ENCODE peak calls at places on chromosome 13, in seven cellular contexts. Z, B, I, Y, X, D and Q are unnamed samples.

GRCh38 chr13:81686877-81687276 is 1346.0 kb upstream of the SPRY2 start:
- DNase-seq in D (no peak), B (no peak), X (no peak), Y (no peak), Z (no peak), I (peak; percentile 1), Q (no peak)

GRCh38 chr13:101989798-101990350 is 412.0 kb downstream of the FGF14 start:
- DNase-seq in D (no peak), Y (no peak), Z (no peak), B (no peak), I (no peak), X (no peak), Q (no peak)

GRCh38 chr13:87779451-87779850 is 108.3 kb downstream of the SLITRK5 start:
- DNase-seq in Z (no peak), I (no peak), Y (no peak), D (no peak), X (no peak), B (no peak), Q (no peak)

GRCh38 chr13:114140131-114140908 is 7.9 kb upstream of the RASA3 start:
- DNase-seq in B (no peak), X (no peak), Y (no peak), D (no peak), I (no peak), Z (no peak), Q (no peak)

GRCh38 chr13:27053902-27054595 is 117.6 kb downstream of the USP12 start:
- DNase-seq in I (no peak), B (no peak), X (no peak), D (peak; percentile 36), Y (no peak), Z (no peak), Q (no peak)

GRCh38 chr13:110538632-110539031 is 22.9 kb downstream of the RAB20 start:
- DNase-seq in Z (no peak), D (no peak), Y (no peak), I (no peak), B (peak; percentile 47), X (peak; percentile 72), Q (no peak)

GRCh38 chr13:34816543-34816942 is 125.5 kb upstream of the NBEA start:
- DNase-seq in B (peak; percentile 94), Z (no peak), I (no peak), D (no peak), Y (no peak), X (no peak), Q (no peak)

GRCh38 chr13:108156749-108157148 is 58.6 kb downstream of the LIG4 start:
- DNase-seq in X (no peak), B (no peak), Y (no peak), D (no peak), I (no peak), Z (no peak), Q (no peak)

GRCh38 chr13:47455581-47455980 is 545.5 kb downstream of the SUCLA2 start:
- DNase-seq in Z (no peak), X (no peak), B (peak; percentile 36), I (peak; percentile 23), D (no peak), Y (no peak), Q (peak; percentile 9)

GRCh38 chr13:52838433-52839107 is 9.9 kb downstream of the PCDH8 start:
- DNase-seq in Y (no peak), Z (no peak), X (no peak), D (no peak), I (no peak), B (no peak), Q (no peak)

GRCh38 chr13:48156466-48156865 is 61.6 kb upstream of the MED4 start:
- DNase-seq in I (no peak), Y (no peak), X (no peak), Z (peak; percentile 55), D (peak; percentile 15), B (no peak), Q (peak; percentile 35)

GRCh38 chr13:47858678-47859050 is 142.4 kb downstream of the SUCLA2 start:
- DNase-seq in X (no peak), B (no peak), Y (no peak), D (no peak), I (no peak), Z (no peak), Q (no peak)

GRCh38 chr13:45143346-45143751 is 23.0 kb downstream of the GTF2F2 start:
- DNase-seq in B (peak; percentile 75), Y (no peak), D (peak; percentile 7), X (no peak), Z (no peak), I (no peak), Q (no peak)